ENCODE peak calls at places on chromosomes 1 and 21, in five cellular contexts. S is GM04504, H is left cardiac atrium, K is lower lobe of right lung, Y is GM12865. Q is an unnamed sample.
A peak's percentile ranks its signal among the peaks of the same experiment; 100 is the strongest.

GRCh38 chr21:29196664-29197052 is 66.2 kb downstream of the MAP3K7CL start:
- DNase-seq in S (no peak), H (no peak), K (no peak), Y (peak; percentile 42), Q (no peak)

GRCh38 chr1:170823120-170823519 is 112.2 kb upstream of the MROH9 start:
- DNase-seq in S (no peak), H (no peak), K (no peak), Y (no peak), Q (no peak)

GRCh38 chr1:51168266-51168845 is 66.3 kb downstream of the C1orf185 start:
- DNase-seq in S (no peak), H (no peak), K (no peak), Y (peak; percentile 44), Q (no peak)

GRCh38 chr1:50820545-50820944 is 139.5 kb downstream of the FAF1 start:
- DNase-seq in S (no peak), H (no peak), K (no peak), Y (no peak), Q (no peak)

GRCh38 chr1:2176615-2177014 is 18.0 kb downstream of the FAAP20 start:
- DNase-seq in S (no peak), H (no peak), K (no peak), Y (no peak), Q (no peak)

GRCh38 chr1:201171063-201172036 is 17.1 kb upstream of the TMEM9 start:
- DNase-seq in S (no peak), H (no peak), K (peak; percentile 58), Y (peak; percentile 48), Q (no peak)

GRCh38 chr21:36428789-36429671 is 43.8 kb downstream of the CHAF1B start:
- DNase-seq in S (no peak), H (no peak), K (no peak), Y (no peak), Q (no peak)

GRCh38 chr1:225699336-225699735 is 46.4 kb upstream of the ENAH start:
- DNase-seq in S (no peak), H (no peak), K (no peak), Y (no peak), Q (no peak)

GRCh38 chr1:45802343-45803298 is 791 bp upstream of the MAST2 start:
- DNase-seq in S (peak; percentile 96), H (peak; percentile 87), K (peak; percentile 79), Y (peak; percentile 62), Q (peak; percentile 68)

GRCh38 chr1:117661027-117661426 is 55.2 kb downstream of the TENT5C start:
- DNase-seq in S (no peak), H (no peak), K (no peak), Y (peak; percentile 41), Q (no peak)

GRCh38 chr1:40385437-40386310 is 12.1 kb downstream of the SMAP2 start:
- DNase-seq in S (no peak), H (no peak), K (no peak), Y (peak; percentile 95), Q (no peak)

GRCh38 chr1:202571719-202572339 is 138.4 kb downstream of the SYT2 start:
- DNase-seq in S (no peak), H (no peak), K (no peak), Y (peak; percentile 69), Q (no peak)

GRCh38 chr1:199041173-199041914 is 402.5 kb downstream of the PTPRC start:
- DNase-seq in S (no peak), H (no peak), K (no peak), Y (peak; percentile 81), Q (no peak)

GRCh38 chr1:164638506-164639202 is 79.7 kb downstream of the PBX1 start:
- DNase-seq in S (no peak), H (no peak), K (no peak), Y (no peak), Q (no peak)

GRCh38 chr1:53560572-53561487 is 101.6 kb downstream of the DMRTB1 start:
- DNase-seq in S (no peak), H (no peak), K (no peak), Y (no peak), Q (no peak)

GRCh38 chr1:173421789-173422188 is 55.3 kb upstream of the PRDX6 start:
- DNase-seq in S (no peak), H (no peak), K (no peak), Y (no peak), Q (no peak)

GRCh38 chr1:236391008-236391407 is 3.1 kb upstream of the EDARADD start:
- DNase-seq in S (no peak), H (no peak), K (no peak), Y (no peak), Q (no peak)